ENCODE peak calls at places on chromosomes 16 and 17, in eight cellular contexts. One of them, this sample, is unnamed.

GRCh38 chr17:55265434-55266021 is 768 bp downstream of the HLF start:
- DNase-seq in sigmoid colon: peak
- DNase-seq in astrocyte: no peak
- DNase-seq in fibroblast of pulmonary artery: no peak
- DNase-seq in lung: no peak
- DNase-seq in AG10803: no peak
- DNase-seq in ovary: no peak
- DNase-seq in SK-N-MC: no peak
- DNase-seq in this sample: peak

GRCh38 chr16:5523794-5524193 is 426.2 kb upstream of the EEF2KMT start:
- DNase-seq in sigmoid colon: no peak
- DNase-seq in astrocyte: no peak
- DNase-seq in fibroblast of pulmonary artery: no peak
- DNase-seq in lung: no peak
- DNase-seq in AG10803: no peak
- DNase-seq in ovary: no peak
- DNase-seq in SK-N-MC: no peak
- DNase-seq in this sample: no peak

GRCh38 chr16:50301626-50302471 is 35.5 kb downstream of the ADCY7 start:
- DNase-seq in sigmoid colon: peak
- DNase-seq in astrocyte: peak
- DNase-seq in fibroblast of pulmonary artery: peak
- DNase-seq in lung: no peak
- DNase-seq in AG10803: peak
- DNase-seq in ovary: no peak
- DNase-seq in SK-N-MC: no peak
- DNase-seq in this sample: peak

GRCh38 chr16:25109643-25110042 is 1.9 kb upstream of the LCMT1 start:
- DNase-seq in sigmoid colon: peak
- DNase-seq in astrocyte: peak
- DNase-seq in fibroblast of pulmonary artery: peak
- DNase-seq in lung: peak
- DNase-seq in AG10803: peak
- DNase-seq in ovary: no peak
- DNase-seq in SK-N-MC: no peak
- DNase-seq in this sample: peak

GRCh38 chr16:69465083-69465721 is 40.8 kb downstream of the CYB5B start:
- DNase-seq in sigmoid colon: no peak
- DNase-seq in astrocyte: peak
- DNase-seq in fibroblast of pulmonary artery: no peak
- DNase-seq in lung: no peak
- DNase-seq in AG10803: no peak
- DNase-seq in ovary: no peak
- DNase-seq in SK-N-MC: no peak
- DNase-seq in this sample: no peak

GRCh38 chr17:45409659-45410076 is 23.0 kb downstream of the ARHGAP27 start:
- DNase-seq in sigmoid colon: no peak
- DNase-seq in astrocyte: no peak
- DNase-seq in fibroblast of pulmonary artery: no peak
- DNase-seq in lung: no peak
- DNase-seq in AG10803: no peak
- DNase-seq in ovary: no peak
- DNase-seq in SK-N-MC: no peak
- DNase-seq in this sample: no peak

GRCh38 chr17:6757747-6758146 is 1.9 kb downstream of the XAF1 start:
- DNase-seq in sigmoid colon: no peak
- DNase-seq in astrocyte: no peak
- DNase-seq in fibroblast of pulmonary artery: no peak
- DNase-seq in lung: no peak
- DNase-seq in AG10803: no peak
- DNase-seq in ovary: no peak
- DNase-seq in SK-N-MC: no peak
- DNase-seq in this sample: no peak

GRCh38 chr16:85112364-85112763 is at the start of gene CIBAR2:
- DNase-seq in sigmoid colon: no peak
- DNase-seq in astrocyte: no peak
- DNase-seq in fibroblast of pulmonary artery: no peak
- DNase-seq in lung: no peak
- DNase-seq in AG10803: no peak
- DNase-seq in ovary: no peak
- DNase-seq in SK-N-MC: no peak
- DNase-seq in this sample: no peak

GRCh38 chr16:12341423-12341822 is 364.9 kb downstream of the SNX29 start:
- DNase-seq in sigmoid colon: no peak
- DNase-seq in astrocyte: peak
- DNase-seq in fibroblast of pulmonary artery: peak
- DNase-seq in lung: no peak
- DNase-seq in AG10803: peak
- DNase-seq in ovary: no peak
- DNase-seq in SK-N-MC: no peak
- DNase-seq in this sample: no peak

GRCh38 chr17:45646288-45646988 is 137.7 kb upstream of the CRHR1 start:
- DNase-seq in sigmoid colon: no peak
- DNase-seq in astrocyte: no peak
- DNase-seq in fibroblast of pulmonary artery: no peak
- DNase-seq in lung: no peak
- DNase-seq in AG10803: no peak
- DNase-seq in ovary: no peak
- DNase-seq in SK-N-MC: no peak
- DNase-seq in this sample: no peak

DNA sequence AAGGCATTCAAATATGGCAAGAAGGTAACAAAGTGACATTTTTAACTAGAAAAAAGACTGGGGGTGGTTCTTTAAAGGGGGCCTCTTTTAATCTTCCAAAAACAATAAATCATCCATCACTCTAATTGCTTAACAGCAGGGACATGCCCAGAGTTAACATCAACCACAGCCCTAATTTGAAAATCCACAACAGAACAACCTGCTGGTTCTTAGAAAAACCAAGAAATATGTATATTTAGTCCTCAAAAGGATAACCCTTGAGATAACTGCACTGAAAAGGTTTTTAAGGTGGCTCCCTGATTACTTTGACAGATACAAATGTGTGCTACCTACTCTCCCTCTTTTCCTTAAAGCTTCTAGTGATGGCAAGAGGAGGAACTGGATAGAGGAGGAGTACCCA is 54.4 kb downstream of the N4BP1 start:
- DNase-seq in sigmoid colon: no peak
- DNase-seq in astrocyte: no peak
- DNase-seq in fibroblast of pulmonary artery: no peak
- DNase-seq in lung: no peak
- DNase-seq in AG10803: no peak
- DNase-seq in ovary: no peak
- DNase-seq in SK-N-MC: no peak
- DNase-seq in this sample: no peak
- H3K4me3 ChIP-seq in sigmoid colon: no peak
- H3K4me3 ChIP-seq in astrocyte: no peak
- H3K4me3 ChIP-seq in fibroblast of pulmonary artery: no peak
- H3K4me3 ChIP-seq in lung: no peak
- H3K4me3 ChIP-seq in AG10803: no peak
- H3K4me3 ChIP-seq in ovary: no peak
- H3K4me3 ChIP-seq in SK-N-MC: no peak
- H3K4me3 ChIP-seq in this sample: no peak

DNA sequence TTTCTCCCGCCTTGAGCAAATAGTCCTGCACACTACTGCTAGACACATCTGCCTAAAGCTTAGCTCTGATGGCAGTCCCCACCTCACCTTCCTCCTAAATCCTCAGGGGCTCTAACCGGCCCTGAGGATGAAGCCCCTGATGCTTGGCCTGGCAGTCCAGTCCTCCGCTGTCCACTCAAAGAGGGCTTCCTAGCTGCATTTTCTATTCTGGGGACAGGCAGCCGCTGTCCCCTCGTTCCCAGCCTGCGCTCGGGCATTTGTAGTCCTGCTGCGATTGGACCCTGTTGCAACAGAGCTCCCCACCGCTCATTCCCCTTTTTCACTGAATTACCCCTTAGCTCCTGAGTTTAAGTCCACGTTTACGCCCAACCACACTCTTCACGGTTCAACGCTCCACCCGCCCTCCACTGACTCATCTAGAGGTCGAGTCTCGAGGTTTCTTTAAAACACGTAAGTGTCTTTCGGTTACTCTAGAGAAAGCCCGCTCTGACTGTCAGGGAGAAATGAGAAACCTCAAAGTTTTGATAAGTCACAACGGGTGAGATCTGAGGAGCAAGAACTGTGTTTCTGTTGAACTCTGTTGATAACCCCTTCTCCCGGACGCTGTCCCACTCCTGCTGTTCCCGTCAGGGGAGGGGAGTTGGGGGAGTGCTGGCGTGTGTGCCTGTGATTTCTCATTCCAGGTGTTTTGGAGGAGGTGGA is 4.5 kb downstream of the CCR7 start:
- DNase-seq in sigmoid colon: no peak
- DNase-seq in astrocyte: peak
- DNase-seq in fibroblast of pulmonary artery: peak
- DNase-seq in lung: no peak
- DNase-seq in AG10803: peak
- DNase-seq in ovary: no peak
- DNase-seq in SK-N-MC: no peak
- DNase-seq in this sample: peak
- H3K4me3 ChIP-seq in sigmoid colon: no peak
- H3K4me3 ChIP-seq in astrocyte: peak
- H3K4me3 ChIP-seq in fibroblast of pulmonary artery: no peak
- H3K4me3 ChIP-seq in lung: no peak
- H3K4me3 ChIP-seq in AG10803: peak
- H3K4me3 ChIP-seq in ovary: no peak
- H3K4me3 ChIP-seq in SK-N-MC: peak
- H3K4me3 ChIP-seq in this sample: no peak

GRCh38 chr16:27437946-27438345 is 36.0 kb downstream of the IL21R start:
- DNase-seq in sigmoid colon: peak
- DNase-seq in astrocyte: no peak
- DNase-seq in fibroblast of pulmonary artery: no peak
- DNase-seq in lung: no peak
- DNase-seq in AG10803: no peak
- DNase-seq in ovary: no peak
- DNase-seq in SK-N-MC: no peak
- DNase-seq in this sample: no peak
- H3K4me3 ChIP-seq in sigmoid colon: no peak
- H3K4me3 ChIP-seq in astrocyte: no peak
- H3K4me3 ChIP-seq in fibroblast of pulmonary artery: no peak
- H3K4me3 ChIP-seq in lung: no peak
- H3K4me3 ChIP-seq in AG10803: no peak
- H3K4me3 ChIP-seq in ovary: no peak
- H3K4me3 ChIP-seq in SK-N-MC: no peak
- H3K4me3 ChIP-seq in this sample: no peak

GRCh38 chr17:40558651-40559015 is 6.6 kb downstream of the CCR7 start:
- DNase-seq in sigmoid colon: no peak
- DNase-seq in astrocyte: no peak
- DNase-seq in fibroblast of pulmonary artery: no peak
- DNase-seq in lung: no peak
- DNase-seq in AG10803: no peak
- DNase-seq in ovary: no peak
- DNase-seq in SK-N-MC: no peak
- DNase-seq in this sample: no peak

GRCh38 chr17:40558300-40558584 is 7.0 kb downstream of the CCR7 start:
- DNase-seq in sigmoid colon: no peak
- DNase-seq in astrocyte: no peak
- DNase-seq in fibroblast of pulmonary artery: no peak
- DNase-seq in lung: no peak
- DNase-seq in AG10803: no peak
- DNase-seq in ovary: no peak
- DNase-seq in SK-N-MC: no peak
- DNase-seq in this sample: no peak

GRCh38 chr17:40561294-40561870 is 3.9 kb downstream of the CCR7 start:
- DNase-seq in sigmoid colon: no peak
- DNase-seq in astrocyte: no peak
- DNase-seq in fibroblast of pulmonary artery: no peak
- DNase-seq in lung: no peak
- DNase-seq in AG10803: no peak
- DNase-seq in ovary: no peak
- DNase-seq in SK-N-MC: no peak
- DNase-seq in this sample: no peak

GRCh38 chr17:40559016-40559853 is 6.0 kb downstream of the CCR7 start:
- DNase-seq in sigmoid colon: no peak
- DNase-seq in astrocyte: no peak
- DNase-seq in fibroblast of pulmonary artery: peak
- DNase-seq in lung: no peak
- DNase-seq in AG10803: no peak
- DNase-seq in ovary: peak
- DNase-seq in SK-N-MC: no peak
- DNase-seq in this sample: no peak

DNA sequence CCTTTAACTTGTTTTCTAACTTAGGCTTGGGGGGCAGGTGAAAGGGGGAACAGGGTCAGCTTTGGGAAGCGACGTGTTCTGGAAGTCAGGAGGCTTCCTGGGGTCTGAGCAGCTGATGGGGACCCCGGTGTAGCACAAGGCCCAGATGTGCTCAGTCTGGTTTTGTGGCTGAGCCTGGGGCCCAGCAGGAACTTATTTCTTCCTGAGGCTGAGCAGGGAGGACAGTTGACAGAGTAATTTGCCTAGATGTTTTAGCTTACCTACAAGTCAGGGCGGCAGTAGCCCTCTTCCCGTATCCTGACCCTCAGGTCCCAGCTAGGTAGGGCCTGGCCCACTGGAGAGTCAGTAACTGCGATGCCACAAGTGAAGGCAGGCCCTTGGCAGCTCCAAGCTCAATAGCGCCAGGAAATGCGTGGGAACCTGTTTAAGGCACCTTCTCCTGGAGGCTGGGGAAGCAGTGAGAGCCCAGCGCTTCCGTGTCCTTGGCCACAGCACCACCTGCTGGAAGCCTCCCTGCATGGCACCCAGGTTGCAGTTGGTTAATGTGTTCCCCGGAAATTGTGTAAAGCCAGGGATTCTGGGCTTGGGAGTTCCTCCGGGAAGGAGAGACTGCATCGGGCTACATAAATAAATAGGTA is 5.2 kb downstream of the CCR7 start:
- DNase-seq in sigmoid colon: peak
- DNase-seq in astrocyte: peak
- DNase-seq in fibroblast of pulmonary artery: peak
- DNase-seq in lung: peak
- DNase-seq in AG10803: peak
- DNase-seq in ovary: peak
- DNase-seq in SK-N-MC: peak
- DNase-seq in this sample: peak
- H3K4me3 ChIP-seq in sigmoid colon: no peak
- H3K4me3 ChIP-seq in astrocyte: no peak
- H3K4me3 ChIP-seq in fibroblast of pulmonary artery: no peak
- H3K4me3 ChIP-seq in lung: no peak
- H3K4me3 ChIP-seq in AG10803: peak
- H3K4me3 ChIP-seq in ovary: no peak
- H3K4me3 ChIP-seq in SK-N-MC: peak
- H3K4me3 ChIP-seq in this sample: no peak